ENCODE peak calls at places on chromosomes 6 and 20, in six cellular contexts. N is spleen, J is glutamatergic neuron, M is tibial artery, B is cardiac fibroblast, G is fibroblast of villous mesenchyme. R is an unnamed sample.

GRCh38 chr6:54188832-54189231 is 77.6 kb downstream of the MLIP start:
- DNase-seq in J (no peak), M (no peak), B (peak; percentile 12), G (no peak), N (no peak), R (peak; percentile 3)

GRCh38 chr20:9615118-9615517 is 100.7 kb downstream of the LAMP5 start:
- DNase-seq in N (no peak), M (no peak), J (no peak), G (no peak), B (no peak), R (no peak)

GRCh38 chr6:1267790-1268762 is 43.8 kb upstream of the FOXQ1 start:
- DNase-seq in M (no peak), J (no peak), G (no peak), N (no peak), B (no peak), R (no peak)

GRCh38 chr20:9838035-9838377 is 870 bp downstream of the PAK5 start:
- DNase-seq in N (no peak), M (no peak), B (no peak), G (no peak), J (no peak), R (no peak)

GRCh38 chr6:169251822-169252804 is 1.5 kb downstream of the THBS2 start:
- DNase-seq in J (no peak), N (peak; percentile 49), B (no peak), M (peak; percentile 39), G (no peak), R (no peak)

GRCh38 chr6:1313755-1314503 is 2.0 kb downstream of the FOXQ1 start:
- DNase-seq in M (no peak), J (peak; percentile 75), N (no peak), G (no peak), B (no peak), R (no peak)

GRCh38 chr20:11982289-11982957 is 64.7 kb downstream of the BTBD3 start:
- DNase-seq in M (no peak), N (no peak), G (no peak), B (no peak), J (no peak), R (no peak)

GRCh38 chr20:11231742-11232141 is 557.9 kb upstream of the JAG1 start:
- DNase-seq in J (no peak), B (no peak), M (no peak), G (no peak), N (no peak), R (peak; percentile 68)

GRCh38 chr6:108002365-108003221 is 44.6 kb upstream of the SEC63 start:
- DNase-seq in G (peak; percentile 6), J (peak; percentile 75), N (no peak), M (no peak), B (no peak), R (no peak)

GRCh38 chr6:143059616-143060353 is 904 bp upstream of the AIG1 start:
- DNase-seq in G (peak; percentile 71), B (peak; percentile 61), M (no peak), J (no peak), N (no peak), R (peak; percentile 82)

GRCh38 chr20:47754301-47754700 is 31.0 kb downstream of the SULF2 start:
- DNase-seq in J (no peak), G (no peak), N (no peak), B (no peak), M (no peak), R (no peak)

GRCh38 chr6:24923885-24924401 is 11.8 kb downstream of the RIPOR2 start:
- DNase-seq in G (no peak), J (no peak), M (no peak), B (no peak), N (no peak), R (no peak)

GRCh38 chr20:829531-829930 is 4.0 kb upstream of the FAM110A start:
- DNase-seq in J (no peak), G (peak; percentile 84), N (no peak), M (peak; percentile 11), B (no peak), R (peak; percentile 16)

GRCh38 chr20:1414982-1415381 is 22.1 kb upstream of the FKBP1A start:
- DNase-seq in G (peak; percentile 69), J (no peak), B (no peak), N (no peak), M (no peak), R (no peak)

GRCh38 chr6:52284131-52284459 is 447 bp downstream of the MCM3 start:
- DNase-seq in G (no peak), N (no peak), B (peak; percentile 31), M (no peak), J (peak; percentile 62), R (no peak)

GRCh38 chr6:147735924-147736323 is 227.4 kb downstream of the SAMD5 start:
- DNase-seq in M (no peak), N (no peak), B (no peak), J (no peak), G (no peak), R (no peak)

GRCh38 chr6:35093118-35093445 is 48.1 kb downstream of the TCP11 start:
- DNase-seq in G (peak; percentile 58), M (no peak), J (no peak), B (no peak), N (no peak), R (no peak)

GRCh38 chr20:17620371-17621228 is 50.7 kb downstream of the DSTN start:
- DNase-seq in G (no peak), N (peak; percentile 70), J (no peak), M (peak; percentile 60), B (no peak), R (no peak)

GRCh38 chr6:48664850-48665249 is 553.9 kb upstream of the PTCHD4 start:
- DNase-seq in M (no peak), B (no peak), G (peak; percentile 26), N (no peak), J (no peak), R (peak; percentile 1)

GRCh38 chr6:115540077-115540869 is 520.4 kb downstream of the FRK start:
- DNase-seq in J (no peak), B (no peak), G (no peak), N (no peak), M (no peak), R (no peak)

GRCh38 chr6:115539531-115539930 is 521.2 kb downstream of the FRK start:
- DNase-seq in M (no peak), N (no peak), J (no peak), G (no peak), B (no peak), R (no peak)

GRCh38 chr6:115544765-115545409 is 515.8 kb downstream of the FRK start:
- DNase-seq in B (no peak), N (peak; percentile 36), M (no peak), G (no peak), J (no peak), R (no peak)

GRCh38 chr6:115545410-115545986 is 515.2 kb downstream of the FRK start:
- DNase-seq in B (no peak), J (peak; percentile 69), G (no peak), M (no peak), N (no peak), R (no peak)
- TF ChIP-seq CTCF in B (no peak), J (peak; percentile 61), G (peak; percentile 24), M (no peak), N (no peak), R (no peak)

GRCh38 chr6:104766601-104767000 is 93.1 kb downstream of the HACE1 start:
- DNase-seq in J (no peak), B (no peak), N (no peak), G (no peak), M (no peak), R (no peak)

GRCh38 chr6:104768906-104769305 is 90.8 kb downstream of the HACE1 start:
- DNase-seq in N (no peak), M (no peak), B (no peak), J (no peak), G (no peak), R (no peak)

GRCh38 chr6:104771258-104771832 is 88.4 kb downstream of the HACE1 start:
- DNase-seq in M (no peak), N (no peak), B (peak; percentile 67), G (peak; percentile 47), J (no peak), R (peak; percentile 73)
- TF ChIP-seq CTCF in M (peak; percentile 56), N (peak; percentile 65), B (peak; percentile 36), G (peak; percentile 53), J (peak; percentile 68), R (peak; percentile 55)

GRCh38 chr6:36915599-36915998 is 29.8 kb downstream of the C6orf89 start:
- DNase-seq in M (no peak), N (no peak), J (no peak), G (no peak), B (no peak), R (no peak)

GRCh38 chr6:36912583-36912982 is 26.8 kb downstream of the C6orf89 start:
- DNase-seq in B (peak; percentile 70), N (no peak), G (peak; percentile 93), M (no peak), J (no peak), R (peak; percentile 67)

GRCh38 chr6:36913082-36913481 is 27.3 kb downstream of the C6orf89 start:
- DNase-seq in J (no peak), G (no peak), B (no peak), M (no peak), N (no peak), R (no peak)

GRCh38 chr6:36916159-36916558 is 30.4 kb downstream of the C6orf89 start:
- DNase-seq in N (no peak), G (no peak), M (no peak), J (no peak), B (no peak), R (no peak)

DNA sequence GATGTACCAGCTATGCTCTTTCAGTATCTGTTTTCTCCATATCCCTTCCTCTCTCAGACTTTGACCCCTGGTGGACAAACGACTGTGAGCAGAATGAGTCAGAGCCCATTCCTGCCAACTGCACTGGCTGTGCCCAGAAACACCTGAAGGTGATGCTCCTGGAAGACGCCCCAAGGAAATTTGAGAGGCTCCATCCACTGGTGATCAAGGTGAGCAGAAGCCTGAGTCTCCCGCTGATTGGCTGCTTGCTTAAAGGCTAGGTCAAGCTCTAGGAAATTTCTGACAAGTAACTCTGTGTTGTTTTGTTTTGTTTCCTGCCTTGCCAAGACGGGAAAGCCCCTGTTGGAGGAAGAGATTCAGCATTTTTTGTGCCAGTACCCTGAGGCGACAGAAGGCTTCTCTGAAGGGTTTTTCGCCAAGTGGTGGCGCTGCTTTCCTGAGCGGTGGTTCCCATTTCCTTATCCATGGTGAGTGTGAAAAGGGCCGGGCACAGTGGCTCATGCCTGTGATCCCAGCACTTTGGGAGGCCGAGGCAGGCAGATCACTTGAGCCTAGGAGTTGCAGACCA is 28.6 kb downstream of the C6orf89 start:
- DNase-seq in G (peak; percentile 45), M (no peak), J (peak; percentile 26), N (no peak), B (peak; percentile 42), R (peak; percentile 54)
- TF ChIP-seq CTCF in G (peak; percentile 47), M (no peak), J (no peak), N (no peak), B (peak; percentile 41), R (peak; percentile 44)

GRCh38 chr6:42249279-42249678 is 31.6 kb upstream of the MRPS10 start:
- DNase-seq in B (peak; percentile 25), G (no peak), M (no peak), N (no peak), J (no peak), R (peak; percentile 54)
- TF ChIP-seq CTCF in B (no peak), G (no peak), M (no peak), N (no peak), J (no peak), R (no peak)

R was measured in fibroblast of pulmonary artery.